ENCODE peak calls at places on chromosomes 7 and 10, in six cellular contexts. R is AG08395; J is activated CD8-positive, alpha-beta T cell treated with anti-CD3 and anti-CD28 coated beads for 36 hours; K is activated T-helper 1 cell treated with anti-CD3 and anti-CD28 coated beads, Interleukin-2, amount 50 U/mL, for 16 hours; X is GM12865; D is hepatocyte. F is an unnamed sample.

GRCh38 chr10:131726967-131727366 is 173.8 kb upstream of the PPP2R2D start:
- DNase-seq in J (no peak), D (no peak), X (no peak), K (no peak), R (no peak), F (no peak)

GRCh38 chr7:158588085-158588877 is 658 bp upstream of the PTPRN2 start:
- DNase-seq in K (no peak), D (peak; percentile 32), R (no peak), X (no peak), J (no peak), F (no peak)

GRCh38 chr7:120856621-120857352 is 1.2 kb downstream of the TSPAN12 start:
- DNase-seq in J (peak; percentile 12), X (peak; percentile 95), K (no peak), R (no peak), D (peak; percentile 63), F (no peak)

GRCh38 chr10:72321248-72322029 is 33.3 kb downstream of the DNAJB12 start:
- DNase-seq in R (no peak), K (no peak), X (no peak), D (peak; percentile 63), J (no peak), F (peak; percentile 53)

GRCh38 chr7:93719546-93719945 is 145.0 kb upstream of the CALCR start:
- DNase-seq in J (no peak), K (no peak), R (peak; percentile 10), D (peak; percentile 71), X (no peak), F (no peak)

GRCh38 chr7:107122483-107122882 is 46.3 kb upstream of the HBP1 start:
- DNase-seq in X (no peak), J (no peak), D (peak; percentile 27), K (no peak), R (no peak), F (no peak)

GRCh38 chr7:74355091-74355490 is 65.9 kb downstream of the CLIP2 start:
- DNase-seq in R (peak; percentile 69), J (peak; percentile 13), X (no peak), K (no peak), D (no peak), F (no peak)

GRCh38 chr7:18425873-18426520 is 69.6 kb upstream of the HDAC9 start:
- DNase-seq in J (no peak), D (no peak), K (no peak), R (no peak), X (no peak), F (no peak)

GRCh38 chr10:67171970-67172369 is 246.1 kb downstream of the LRRTM3 start:
- DNase-seq in K (no peak), D (no peak), X (no peak), R (no peak), J (no peak), F (no peak)

GRCh38 chr10:120917521-120918250 is 66.5 kb downstream of the WDR11 start:
- DNase-seq in R (no peak), K (no peak), J (no peak), D (no peak), X (no peak), F (no peak)

GRCh38 chr7:44156453-44157010 is 15.4 kb upstream of the MYL7 start:
- DNase-seq in R (no peak), X (no peak), K (no peak), D (no peak), J (no peak), F (no peak)

GRCh38 chr10:58771850-58772249 is 259.2 kb downstream of the BICC1 start:
- DNase-seq in K (no peak), R (no peak), D (no peak), J (no peak), X (no peak), F (no peak)

GRCh38 chr7:90726623-90727022 is 130.5 kb downstream of the CDK14 start:
- DNase-seq in X (no peak), J (no peak), R (peak; percentile 4), K (no peak), D (no peak), F (no peak)

GRCh38 chr10:128098631-128099030 is 27.6 kb downstream of the MKI67 start:
- DNase-seq in X (no peak), K (no peak), R (no peak), J (no peak), D (no peak), F (no peak)

GRCh38 chr7:47458057-47458456 is 123.9 kb downstream of the TNS3 start:
- DNase-seq in J (no peak), R (peak; percentile 95), X (no peak), K (no peak), D (no peak), F (no peak)

GRCh38 chr7:27185013-27185707 is at the start of gene HOXA11:
- DNase-seq in D (peak; percentile 85), R (peak; percentile 95), J (peak; percentile 48), K (no peak), X (no peak), F (no peak)

GRCh38 chr10:132588301-132589013 is 50.9 kb downstream of the INPP5A start:
- DNase-seq in J (peak; percentile 79), K (no peak), D (no peak), R (peak; percentile 28), X (peak; percentile 43), F (no peak)

GRCh38 chr7:102973096-102973802 is 60.4 kb downstream of the LRRC17 start:
- DNase-seq in K (no peak), X (no peak), D (no peak), R (no peak), J (no peak), F (no peak)

GRCh38 chr10:61974611-61975010 is 73.1 kb downstream of the ARID5B start:
- DNase-seq in R (no peak), J (peak; percentile 27), X (peak; percentile 77), K (no peak), D (peak; percentile 78), F (no peak)

GRCh38 chr7:152459724-152460251 is 24.0 kb upstream of the KMT2C start:
- DNase-seq in D (peak; percentile 36), R (no peak), X (no peak), K (no peak), J (no peak), F (no peak)

GRCh38 chr7:108351715-108352114 is 104.5 kb downstream of the NRCAM start:
- DNase-seq in J (no peak), D (no peak), R (no peak), K (no peak), X (no peak), F (no peak)

GRCh38 chr7:107690084-107690483 is 29.5 kb downstream of the SLC26A4 start:
- DNase-seq in R (no peak), J (no peak), D (no peak), X (no peak), K (no peak), F (no peak)

GRCh38 chr10:100912013-100912608 is 652 bp upstream of the SLF2 start:
- DNase-seq in R (no peak), J (no peak), K (no peak), X (no peak), D (peak; percentile 40), F (no peak)

GRCh38 chr10:8305871-8306652 is 251.6 kb downstream of the GATA3 start:
- DNase-seq in K (no peak), D (no peak), R (no peak), J (no peak), X (no peak), F (no peak)

GRCh38 chr10:110681023-110681681 is 37.0 kb downstream of the RBM20 start:
- DNase-seq in D (peak; percentile 70), K (no peak), X (peak; percentile 38), R (peak; percentile 31), J (peak; percentile 62), F (peak; percentile 28)

GRCh38 chr7:79114875-79115274 is 338.6 kb downstream of the MAGI2 start:
- DNase-seq in K (no peak), X (no peak), R (no peak), J (no peak), D (no peak), F (no peak)

GRCh38 chr7:86876132-86876531 is 183.3 kb downstream of the ELAPOR2 start:
- DNase-seq in J (no peak), X (no peak), D (no peak), K (no peak), R (no peak), F (no peak)

GRCh38 chr10:52115823-52116222 is 198.3 kb upstream of the DKK1 start:
- DNase-seq in X (peak; percentile 7), J (no peak), K (no peak), R (no peak), D (no peak), F (no peak)

GRCh38 chr7:138752568-138753518 is 45.0 kb upstream of the TMEM213 start:
- DNase-seq in X (peak; percentile 78), D (no peak), J (peak; percentile 98), K (peak; percentile 83), R (no peak), F (peak; percentile 97)

GRCh38 chr7:43148161-43148731 is 35.8 kb downstream of the HECW1 start:
- DNase-seq in D (no peak), X (no peak), R (peak; percentile 41), K (no peak), J (no peak), F (no peak)

GRCh38 chr10:119383174-119383856 is 159.2 kb downstream of the RGS10 start:
- DNase-seq in X (no peak), D (no peak), K (no peak), R (no peak), J (no peak), F (no peak)

GRCh38 chr7:95590387-95591248 is 5.7 kb downstream of the PDK4 start:
- DNase-seq in J (no peak), R (no peak), K (no peak), D (no peak), X (no peak), F (no peak)

GRCh38 chr7:100483101-100483727 is 513 bp upstream of the NYAP1 start:
- DNase-seq in J (peak; percentile 83), K (peak; percentile 78), R (peak; percentile 67), D (peak; percentile 88), X (peak; percentile 82), F (peak; percentile 79)

GRCh38 chr7:26930845-26931244 is 66.5 kb upstream of the SKAP2 start:
- DNase-seq in D (no peak), K (no peak), J (no peak), R (no peak), X (no peak), F (no peak)